ENCODE peak calls at places on chromosomes 6 and 20, in five cellular contexts. W is astrocyte; B is CD4-positive, alpha-beta memory T cell; G is uterus; R is PC-9. A is an unnamed sample. For H3K36me3 and H3K4me1, the result is how much of the 10 kb centered on the place peaks cover.

GRCh38 chr6:103516336-103516735 is 1343.4 kb downstream of the HACE1 start:
- DNase-seq in W (no peak), B (no peak), G (no peak), R (no peak), A (no peak)

GRCh38 chr6:160306284-160306683 is 41.9 kb upstream of the SLC22A3 start:
- DNase-seq in W (no peak), B (no peak), G (no peak), R (no peak), A (no peak)

GRCh38 chr20:56181593-56181992 is 66.9 kb upstream of the MC3R start:
- DNase-seq in W (no peak), B (no peak), G (no peak), R (no peak), A (no peak)

GRCh38 chr20:36775196-36775595 is 1.6 kb upstream of the DSN1 start:
- DNase-seq in W (no peak), B (no peak), G (no peak), R (no peak), A (no peak)

GRCh38 chr6:136317023-136317649 is 27.5 kb upstream of the BCLAF1 start:
- DNase-seq in W (peak), B (peak), G (peak), R (peak), A (no peak)

GRCh38 chr20:40431611-40432010 is 257.4 kb downstream of the MAFB start:
- DNase-seq in W (no peak), B (no peak), G (no peak), R (no peak), A (no peak)

GRCh38 chr6:37673436-37673835 is 24.2 kb downstream of the MDGA1 start:
- DNase-seq in W (no peak), B (no peak), G (no peak), R (no peak), A (no peak)

GRCh38 chr6:15244605-15245360 is 1.1 kb upstream of the JARID2 start:
- DNase-seq in W (peak), B (peak), G (peak), R (peak), A (peak)

GRCh38 chr6:157898169-157898568 is 75.1 kb downstream of the SNX9 start:
- DNase-seq in W (no peak), B (no peak), G (no peak), R (no peak), A (no peak)

GRCh38 chr6:159317430-159317829 is 148.2 kb downstream of the FNDC1 start:
- DNase-seq in W (no peak), B (no peak), G (no peak), R (no peak), A (no peak)

GRCh38 chr20:17633221-17633849 is 48.7 kb downstream of the RRBP1 start:
- DNase-seq in W (no peak), B (peak), G (no peak), R (no peak), A (no peak)
- H3K36me3 ChIP-seq in W (half or more), B (under half), G (under half), R (under half), A (half or more)

GRCh38 chr6:33112148-33112547 is 36.4 kb downstream of the HLA-DPB1 start:
- DNase-seq in W (peak), B (peak), G (no peak), R (no peak), A (no peak)

GRCh38 chr6:33113720-33114119 is 37.9 kb downstream of the HLA-DPB1 start:
- DNase-seq in W (no peak), B (no peak), G (no peak), R (no peak), A (no peak)

GRCh38 chr6:33116417-33116816 is 40.6 kb downstream of the HLA-DPB1 start:
- DNase-seq in W (no peak), B (no peak), G (no peak), R (no peak), A (no peak)

GRCh38 chr6:33116881-33117711 is 41.3 kb downstream of the HLA-DPB1 start:
- DNase-seq in W (no peak), B (no peak), G (no peak), R (no peak), A (no peak)

GRCh38 chr6:33114428-33114827 is 38.6 kb downstream of the HLA-DPB1 start:
- DNase-seq in W (no peak), B (no peak), G (no peak), R (no peak), A (no peak)
- H3K4me1 ChIP-seq in W (under half), B (under half), G (under half), R (under half), A (under half)

GRCh38 chr6:167270499-167271307 is 20.4 kb upstream of the UNC93A start:
- DNase-seq in W (no peak), B (no peak), G (no peak), R (no peak), A (no peak)
- H3K27ac ChIP-seq in W (no peak), B (no peak), G (no peak), R (no peak), A (no peak)

GRCh38 chr20:38579219-38579618 is 1.8 kb upstream of the ADIG start:
- DNase-seq in W (no peak), B (no peak), G (no peak), R (no peak), A (no peak)

GRCh38 chr20:38569747-38570519 is 11.1 kb upstream of the ADIG start:
- DNase-seq in W (no peak), B (no peak), G (no peak), R (no peak), A (no peak)

GRCh38 chr20:38573381-38573780 is 7.6 kb upstream of the ADIG start:
- DNase-seq in W (no peak), B (no peak), G (no peak), R (no peak), A (no peak)
- H3K36me3 ChIP-seq in W (under half), B (half or more), G (under half), R (under half), A (half or more)

GRCh38 chr6:33757906-33758305 is 11.2 kb upstream of the IP6K3 start:
- DNase-seq in W (no peak), B (no peak), G (no peak), R (no peak), A (no peak)
- H3K4me1 ChIP-seq in W (under half), B (under half), G (under half), R (under half), A (under half)

GRCh38 chr6:108916026-108916689 is 67.9 kb downstream of the ARMC2 start:
- DNase-seq in W (no peak), B (no peak), G (no peak), R (peak), A (no peak)

GRCh38 chr6:108915258-108915657 is 67.0 kb downstream of the ARMC2 start:
- DNase-seq in W (no peak), B (no peak), G (no peak), R (no peak), A (no peak)

DNA sequence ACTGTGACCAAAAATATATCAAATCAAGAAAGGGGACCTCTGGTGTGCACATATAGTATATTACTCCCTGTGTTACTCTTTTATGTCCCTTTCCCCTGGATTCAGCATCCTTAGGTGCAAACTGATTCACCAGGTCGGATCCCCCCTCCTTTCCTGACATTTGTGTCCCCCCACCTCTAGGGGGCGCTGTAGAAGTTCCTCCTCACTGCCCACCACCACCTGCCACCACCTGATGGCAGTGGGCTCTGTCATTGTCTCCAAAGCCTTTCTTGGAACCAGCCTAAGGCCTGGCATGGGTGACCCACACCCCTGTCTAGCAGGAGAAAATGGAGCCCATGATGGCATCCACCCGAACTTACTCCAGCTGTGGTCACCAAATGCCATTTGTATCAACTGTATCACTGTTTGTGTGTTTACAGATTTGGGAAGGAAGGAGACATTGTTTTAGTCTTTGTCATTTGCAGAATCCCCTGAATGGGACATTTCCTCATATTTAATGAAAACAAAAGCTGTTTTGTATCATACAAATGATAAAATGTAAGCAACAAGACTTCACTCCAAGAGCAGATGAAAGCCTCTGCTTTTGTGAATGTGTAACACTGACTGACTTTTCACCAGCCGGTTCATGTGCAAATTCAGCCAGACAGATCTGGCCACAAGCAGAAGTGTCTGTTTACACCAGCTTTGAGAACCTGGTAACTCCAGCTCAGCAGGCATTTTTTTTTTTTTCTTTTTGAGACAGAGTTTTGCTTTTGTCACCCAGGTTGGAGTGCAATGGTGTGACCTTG is 66.2 kb downstream of the ARMC2 start:
- DNase-seq in W (no peak), B (no peak), G (no peak), R (no peak), A (no peak)
- H3K27ac ChIP-seq in W (no peak), B (no peak), G (no peak), R (no peak), A (no peak)

A was measured in upper lobe of right lung.